ENCODE peak calls at places on chromosomes 3 and 15, in nine cellular contexts. X, D, N, R, J, G, K, A and M are unnamed samples.

GRCh38 chr15:41648770-41649169 is 11.4 kb upstream of the MGA start:
- DNase-seq in X (no peak), D (no peak), N (no peak), R (no peak), J (peak; percentile 71), G (no peak), K (no peak), A (no peak), M (no peak)

GRCh38 chr15:64356443-64357040 is 569 bp upstream of the CSNK1G1 start:
- DNase-seq in X (no peak), D (no peak), N (no peak), R (peak; percentile 57), J (no peak), G (no peak), K (peak; percentile 83), A (peak; percentile 96), M (no peak)

GRCh38 chr3:162710332-162711112 is 1213.9 kb downstream of the OTOL1 start:
- DNase-seq in X (no peak), D (no peak), N (no peak), R (no peak), J (no peak), G (no peak), K (no peak), A (no peak), M (no peak)

GRCh38 chr3:169128579-169128978 is 534.9 kb downstream of the MECOM start:
- DNase-seq in X (no peak), D (no peak), N (no peak), R (no peak), J (no peak), G (no peak), K (no peak), A (no peak), M (no peak)

GRCh38 chr3:100047455-100048141 is 66.7 kb downstream of the FILIP1L start:
- DNase-seq in X (peak; percentile 77), D (no peak), N (no peak), R (peak; percentile 12), J (peak; percentile 97), G (no peak), K (no peak), A (peak; percentile 55), M (peak; percentile 91)

GRCh38 chr15:75531041-75531450 is 48.1 kb downstream of the PTPN9 start:
- DNase-seq in X (no peak), D (no peak), N (no peak), R (no peak), J (peak; percentile 44), G (no peak), K (no peak), A (no peak), M (no peak)

GRCh38 chr15:83299462-83299861 is 15.0 kb upstream of the BNC1 start:
- DNase-seq in X (no peak), D (no peak), N (no peak), R (no peak), J (no peak), G (no peak), K (no peak), A (no peak), M (no peak)

GRCh38 chr3:194103475-194103874 is 32.5 kb upstream of the HES1 start:
- DNase-seq in X (peak; percentile 99), D (no peak), N (peak; percentile 71), R (no peak), J (peak; percentile 17), G (peak; percentile 37), K (no peak), A (no peak), M (no peak)

GRCh38 chr3:183122257-183122932 is 23.1 kb upstream of the MCCC1 start:
- DNase-seq in X (peak; percentile 72), D (no peak), N (no peak), R (peak; percentile 26), J (peak; percentile 28), G (no peak), K (peak; percentile 61), A (peak; percentile 75), M (peak; percentile 59)

GRCh38 chr3:191350389-191351090 is 20.2 kb upstream of the UTS2B start:
- DNase-seq in X (no peak), D (no peak), N (no peak), R (no peak), J (no peak), G (no peak), K (no peak), A (no peak), M (peak; percentile 48)

GRCh38 chr15:53716909-53717878 is 42.3 kb downstream of the WDR72 start:
- DNase-seq in X (peak; percentile 32), D (no peak), N (no peak), R (no peak), J (peak; percentile 2), G (no peak), K (peak; percentile 1), A (peak; percentile 2), M (peak; percentile 65)

GRCh38 chr3:157786618-157787017 is 283.4 kb upstream of the VEPH1 start:
- DNase-seq in X (no peak), D (no peak), N (no peak), R (no peak), J (peak; percentile 35), G (no peak), K (no peak), A (no peak), M (no peak)

GRCh38 chr3:60298141-60298540 is 953.1 kb downstream of the FHIT start:
- DNase-seq in X (no peak), D (no peak), N (no peak), R (no peak), J (no peak), G (no peak), K (no peak), A (no peak), M (no peak)

GRCh38 chr15:90145259-90145658 is 43.0 kb upstream of the IDH2 start:
- DNase-seq in X (no peak), D (no peak), N (no peak), R (no peak), J (no peak), G (no peak), K (no peak), A (no peak), M (no peak)

GRCh38 chr3:105653161-105653560 is 215.7 kb downstream of the CBLB start:
- DNase-seq in X (no peak), D (no peak), N (no peak), R (no peak), J (no peak), G (no peak), K (no peak), A (no peak), M (no peak)

GRCh38 chr15:39548561-39548960 is 32.3 kb upstream of the THBS1 start:
- DNase-seq in X (no peak), D (no peak), N (no peak), R (no peak), J (no peak), G (no peak), K (no peak), A (no peak), M (no peak)

GRCh38 chr15:53918180-53919079 is 59.8 kb upstream of the UNC13C start:
- DNase-seq in X (peak; percentile 35), D (no peak), N (no peak), R (no peak), J (no peak), G (no peak), K (no peak), A (no peak), M (no peak)

GRCh38 chr3:134373278-134373941 is 837 bp downstream of the AMOTL2 start:
- DNase-seq in X (no peak), D (no peak), N (peak; percentile 50), R (no peak), J (peak; percentile 80), G (no peak), K (peak; percentile 74), A (peak; percentile 70), M (peak; percentile 82)

GRCh38 chr15:31211353-31211752 is 109.8 kb upstream of the TRPM1 start:
- DNase-seq in X (no peak), D (no peak), N (peak; percentile 17), R (no peak), J (no peak), G (no peak), K (no peak), A (no peak), M (no peak)

GRCh38 chr3:87145553-87145952 is 81.6 kb upstream of the CHMP2B start:
- DNase-seq in X (peak; percentile 16), D (no peak), N (no peak), R (no peak), J (peak; percentile 16), G (no peak), K (peak; percentile 15), A (peak; percentile 2), M (no peak)

GRCh38 chr3:194423317-194423716 is 24.3 kb upstream of the GP5 start:
- DNase-seq in X (no peak), D (no peak), N (no peak), R (no peak), J (no peak), G (no peak), K (no peak), A (no peak), M (no peak)

GRCh38 chr15:45714501-45715488 is 80.0 kb downstream of the SQOR start:
- DNase-seq in X (peak; percentile 69), D (peak; percentile 39), N (peak; percentile 71), R (no peak), J (peak; percentile 43), G (peak; percentile 14), K (peak; percentile 77), A (peak; percentile 24), M (peak; percentile 75)

GRCh38 chr3:51274052-51274451 is 111.0 kb upstream of the MANF start:
- DNase-seq in X (no peak), D (no peak), N (no peak), R (no peak), J (no peak), G (no peak), K (no peak), A (no peak), M (no peak)

GRCh38 chr15:83365370-83365938 is 81.0 kb upstream of the BNC1 start:
- DNase-seq in X (peak; percentile 50), D (peak; percentile 11), N (no peak), R (peak; percentile 49), J (peak; percentile 87), G (no peak), K (no peak), A (no peak), M (no peak)

GRCh38 chr3:13277130-13277783 is 142.9 kb downstream of the NUP210 start:
- DNase-seq in X (no peak), D (no peak), N (peak; percentile 44), R (no peak), J (peak; percentile 23), G (no peak), K (no peak), A (no peak), M (no peak)

GRCh38 chr15:39188930-39189329 is 391.9 kb upstream of the THBS1 start:
- DNase-seq in X (no peak), D (no peak), N (no peak), R (peak; percentile 36), J (peak; percentile 94), G (no peak), K (no peak), A (peak; percentile 75), M (no peak)

GRCh38 chr3:52526151-52526561 is 7.5 kb downstream of the NT5DC2 start:
- DNase-seq in X (no peak), D (no peak), N (no peak), R (no peak), J (no peak), G (no peak), K (no peak), A (no peak), M (no peak)

GRCh38 chr3:14555835-14556234 is 15.7 kb upstream of the GRIP2 start:
- DNase-seq in X (no peak), D (no peak), N (no peak), R (no peak), J (no peak), G (no peak), K (no peak), A (no peak), M (no peak)

GRCh38 chr3:28268989-28269388 is 27.6 kb downstream of the CMC1 start:
- DNase-seq in X (no peak), D (no peak), N (no peak), R (no peak), J (no peak), G (no peak), K (no peak), A (no peak), M (no peak)

GRCh38 chr3:18489939-18490338 is 64.8 kb upstream of the SATB1 start:
- DNase-seq in X (no peak), D (no peak), N (no peak), R (no peak), J (no peak), G (peak; percentile 18), K (no peak), A (no peak), M (no peak)

GRCh38 chr3:138049157-138049919 is 39.4 kb downstream of the CLDN18 start:
- DNase-seq in X (no peak), D (no peak), N (no peak), R (no peak), J (no peak), G (no peak), K (peak; percentile 35), A (no peak), M (no peak)